ENCODE peak calls at places on chromosomes 6 and 20, in seven cellular contexts. M, J, D, I, Q, H and U are unnamed samples.

GRCh38 chr6:110878751-110879539 is 4.4 kb downstream of the AMD1 start:
- DNase-seq in M (peak), J (peak), D (no peak), I (no peak), Q (peak), H (peak), U (peak)

GRCh38 chr20:35739294-35740163 is 2.5 kb downstream of the RBM39 start:
- DNase-seq in M (peak), J (peak), D (no peak), I (no peak), Q (peak), H (no peak), U (no peak)

GRCh38 chr20:46683939-46684750 is 5.1 kb downstream of the TP53RK start:
- DNase-seq in M (peak), J (no peak), D (peak), I (peak), Q (no peak), H (no peak), U (no peak)

GRCh38 chr6:18545726-18546125 is 158.6 kb downstream of the RNF144B start:
- DNase-seq in M (no peak), J (no peak), D (no peak), I (no peak), Q (no peak), H (no peak), U (no peak)

GRCh38 chr6:116253505-116254296 is at the start of gene TSPYL4:
- DNase-seq in M (peak), J (peak), D (peak), I (peak), Q (peak), H (peak), U (peak)

GRCh38 chr20:23203310-23203709 is 117.2 kb upstream of the CD93 start:
- DNase-seq in M (no peak), J (no peak), D (no peak), I (no peak), Q (no peak), H (no peak), U (no peak)

GRCh38 chr6:96460052-96460700 is 61.4 kb upstream of the UFL1 start:
- DNase-seq in M (no peak), J (no peak), D (no peak), I (no peak), Q (no peak), H (no peak), U (no peak)

GRCh38 chr6:110462884-110463481 is 13.4 kb downstream of the SLC22A16 start:
- DNase-seq in M (no peak), J (no peak), D (no peak), I (no peak), Q (no peak), H (no peak), U (no peak)

GRCh38 chr20:55269913-55270312 is 735.4 kb downstream of the CBLN4 start:
- DNase-seq in M (no peak), J (no peak), D (no peak), I (no peak), Q (no peak), H (no peak), U (no peak)

GRCh38 chr20:17835240-17835940 is 133.2 kb downstream of the SNX5 start:
- DNase-seq in M (peak), J (peak), D (no peak), I (peak), Q (no peak), H (no peak), U (no peak)

GRCh38 chr6:110456694-110457093 is 19.7 kb downstream of the SLC22A16 start:
- DNase-seq in M (no peak), J (no peak), D (no peak), I (no peak), Q (no peak), H (no peak), U (no peak)

GRCh38 chr20:44448753-44449546 is 26.7 kb upstream of the TTPAL start:
- DNase-seq in M (no peak), J (peak), D (no peak), I (no peak), Q (peak), H (no peak), U (no peak)

GRCh38 chr20:1622450-1622849 is 2.6 kb upstream of the SIRPB1 start:
- DNase-seq in M (no peak), J (peak), D (no peak), I (no peak), Q (peak), H (peak), U (no peak)

GRCh38 chr20:50427740-50428462 is 82.3 kb upstream of the PTPN1 start:
- DNase-seq in M (no peak), J (no peak), D (peak), I (peak), Q (no peak), H (no peak), U (no peak)

GRCh38 chr20:31822421-31823330 is 3.5 kb downstream of the MYLK2 start:
- DNase-seq in M (peak), J (peak), D (peak), I (peak), Q (peak), H (peak), U (peak)

GRCh38 chr20:41537865-41538264 is 80.3 kb downstream of the CHD6 start:
- DNase-seq in M (no peak), J (no peak), D (no peak), I (no peak), Q (no peak), H (no peak), U (no peak)

GRCh38 chr6:130781557-130781956 is 45.6 kb upstream of the SMLR1 start:
- DNase-seq in M (no peak), J (no peak), D (no peak), I (no peak), Q (no peak), H (no peak), U (no peak)

GRCh38 chr6:167567142-167568033 is 242.5 kb downstream of the TTLL2 start:
- DNase-seq in M (no peak), J (peak), D (no peak), I (no peak), Q (no peak), H (no peak), U (peak)

GRCh38 chr6:79640146-79641111 is 9.3 kb downstream of the SH3BGRL2 start:
- DNase-seq in M (no peak), J (no peak), D (no peak), I (no peak), Q (no peak), H (no peak), U (no peak)

GRCh38 chr20:53853451-53853713 is 217.0 kb downstream of the BCAS1 start:
- DNase-seq in M (no peak), J (no peak), D (no peak), I (no peak), Q (no peak), H (no peak), U (no peak)

GRCh38 chr6:85911067-85911466 is 268.4 kb upstream of the SYNCRIP start:
- DNase-seq in M (no peak), J (no peak), D (no peak), I (no peak), Q (no peak), H (no peak), U (no peak)

GRCh38 chr6:33622456-33623431 is 1.6 kb downstream of the ITPR3 start:
- DNase-seq in M (no peak), J (peak), D (peak), I (peak), Q (no peak), H (no peak), U (no peak)

GRCh38 chr6:89763550-89763949 is 56.0 kb downstream of the MDN1 start:
- DNase-seq in M (peak), J (no peak), D (no peak), I (no peak), Q (no peak), H (no peak), U (no peak)

GRCh38 chr6:139522471-139523220 is 148.2 kb upstream of the CITED2 start:
- DNase-seq in M (no peak), J (peak), D (no peak), I (no peak), Q (no peak), H (no peak), U (no peak)

GRCh38 chr6:44227138-44227770 is 3.9 kb downstream of the SLC29A1 start:
- DNase-seq in M (no peak), J (no peak), D (no peak), I (no peak), Q (no peak), H (no peak), U (no peak)

GRCh38 chr6:96394727-96395126 is 126.9 kb upstream of the UFL1 start:
- DNase-seq in M (no peak), J (peak), D (no peak), I (no peak), Q (no peak), H (no peak), U (no peak)

GRCh38 chr6:100886078-100886477 is 4.9 kb upstream of the ASCC3 start:
- DNase-seq in M (peak), J (no peak), D (no peak), I (no peak), Q (no peak), H (no peak), U (no peak)

GRCh38 chr6:71376830-71377229 is 88.2 kb downstream of the OGFRL1 start:
- DNase-seq in M (peak), J (no peak), D (no peak), I (no peak), Q (no peak), H (no peak), U (no peak)

GRCh38 chr6:71368284-71368683 is 79.7 kb downstream of the OGFRL1 start:
- DNase-seq in M (no peak), J (no peak), D (no peak), I (no peak), Q (no peak), H (no peak), U (no peak)

GRCh38 chr6:71375676-71376075 is 87.1 kb downstream of the OGFRL1 start:
- DNase-seq in M (no peak), J (peak), D (no peak), I (no peak), Q (no peak), H (no peak), U (no peak)

DNA sequence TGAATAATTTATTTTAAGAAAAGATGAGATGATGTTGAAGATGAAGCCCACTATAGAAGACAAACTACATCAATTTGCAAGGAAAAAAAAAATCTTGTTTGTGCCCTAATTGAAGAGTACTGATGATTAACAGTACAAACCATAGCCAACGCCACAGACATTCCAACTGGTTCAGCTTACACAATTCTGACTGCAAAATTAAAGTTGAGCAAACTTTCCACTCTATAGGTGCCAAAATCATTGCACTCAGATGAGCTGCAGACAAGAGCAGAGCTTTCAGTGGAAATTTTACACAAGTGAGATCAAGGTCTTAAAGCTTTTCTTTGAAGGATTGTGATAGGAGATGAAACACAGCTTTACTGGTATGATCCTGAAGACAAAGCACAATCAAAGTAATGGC is 85.3 kb downstream of the OGFRL1 start:
- DNase-seq in M (no peak), J (no peak), D (no peak), I (no peak), Q (no peak), H (no peak), U (no peak)
- TF ChIP-seq CTCF in M (no peak), J (no peak), D (no peak), I (no peak), Q (no peak), H (no peak), U (no peak)

GRCh38 chr6:154593122-154593521 is 82.6 kb upstream of the CNKSR3 start:
- DNase-seq in M (no peak), J (no peak), D (no peak), I (peak), Q (no peak), H (no peak), U (no peak)
- H3K27ac ChIP-seq in M (no peak), J (no peak), D (peak), I (peak), Q (no peak), H (no peak), U (no peak)

DNA sequence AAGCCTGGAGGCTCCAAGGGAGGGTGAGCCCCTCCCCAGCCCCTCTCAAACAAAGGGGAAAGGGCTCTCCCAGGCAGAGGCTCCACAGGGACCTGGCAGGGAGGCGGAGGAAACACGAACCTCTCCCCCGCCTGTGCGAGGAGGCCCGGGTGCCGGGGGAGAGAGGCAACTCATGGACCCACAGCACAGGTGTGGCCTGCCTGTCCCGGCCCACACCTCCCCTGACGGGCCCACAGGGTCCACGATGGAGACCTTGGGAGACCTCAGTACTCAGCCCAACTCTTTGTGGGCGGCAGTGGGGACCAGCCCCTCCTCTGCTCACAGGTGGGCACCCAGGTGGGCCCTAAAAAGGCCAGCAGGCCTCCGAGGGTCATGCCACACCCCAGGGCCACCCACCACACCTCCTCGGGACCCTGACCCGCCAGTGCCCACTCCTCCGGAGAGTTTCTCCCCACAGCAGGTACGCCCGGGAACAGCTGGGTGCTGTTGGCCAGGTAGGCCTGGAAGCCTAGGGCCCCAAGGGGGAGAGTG is 12.2 kb downstream of the LAMA5 start:
- DNase-seq in M (no peak), J (no peak), D (no peak), I (no peak), Q (no peak), H (no peak), U (no peak)
- H3K4me3 ChIP-seq in M (no peak), J (peak), D (peak), I (peak), Q (no peak), H (no peak), U (no peak)

GRCh38 chr6:77740380-77740779 is 87.5 kb downstream of the MEI4 start:
- DNase-seq in M (peak), J (peak), D (no peak), I (no peak), Q (peak), H (no peak), U (no peak)
- TF ChIP-seq CTCF in M (peak), J (peak), D (peak), I (peak), Q (peak), H (peak), U (peak)

GRCh38 chr20:37901667-37902503 is 1.0 kb upstream of the VSTM2L start:
- DNase-seq in M (peak), J (peak), D (peak), I (no peak), Q (peak), H (peak), U (no peak)

GRCh38 chr20:37901280-37901666 is 1.7 kb upstream of the VSTM2L start:
- DNase-seq in M (no peak), J (no peak), D (no peak), I (no peak), Q (no peak), H (no peak), U (no peak)

GRCh38 chr20:37903317-37904007 is 535 bp downstream of the VSTM2L start:
- DNase-seq in M (no peak), J (no peak), D (no peak), I (no peak), Q (no peak), H (no peak), U (no peak)

GRCh38 chr20:37904008-37904675 is 1.2 kb downstream of the VSTM2L start:
- DNase-seq in M (no peak), J (no peak), D (no peak), I (no peak), Q (no peak), H (no peak), U (no peak)

GRCh38 chr20:37902504-37903313 is at the start of gene VSTM2L:
- DNase-seq in M (peak), J (peak), D (peak), I (no peak), Q (no peak), H (no peak), U (no peak)
- H3K27ac ChIP-seq in M (no peak), J (no peak), D (peak), I (no peak), Q (no peak), H (no peak), U (peak)

GRCh38 chr6:41237128-41237527 is 9.0 kb downstream of the TREML4 start:
- DNase-seq in M (no peak), J (no peak), D (no peak), I (peak), Q (no peak), H (no peak), U (no peak)

GRCh38 chr6:41236276-41236675 is 8.1 kb downstream of the TREML4 start:
- DNase-seq in M (no peak), J (no peak), D (no peak), I (no peak), Q (no peak), H (no peak), U (no peak)

GRCh38 chr6:41239467-41240159 is 11.5 kb downstream of the TREML4 start:
- DNase-seq in M (no peak), J (no peak), D (no peak), I (peak), Q (no peak), H (no peak), U (no peak)
- H3K4me3 ChIP-seq in M (no peak), J (no peak), D (no peak), I (no peak), Q (no peak), H (no peak), U (no peak)